ENCODE peak calls at places on chromosome 13, in nine cellular contexts. E is DND-41; B is pancreas; T is CD8-positive, alpha-beta T cell; Z is K562; L is fibroblast of lung; M is thoracic aorta; A is sigmoid colon; W is NT2/D1. O is an unnamed sample. For H3K4me1, the result is how much of the 10 kb centered on the place peaks cover.

GRCh38 chr13:80117515-80117914 is 223.4 kb downstream of the SPRY2 start:
- DNase-seq in E (no peak), B (no peak), T (no peak), Z (no peak), L (no peak), M (no peak), A (no peak), W (no peak), O (no peak)

GRCh38 chr13:77048592-77048991 is 21.6 kb upstream of the FBXL3 start:
- DNase-seq in E (no peak), B (no peak), T (no peak), Z (no peak), L (no peak), M (no peak), A (no peak), W (no peak), O (no peak)

GRCh38 chr13:31629085-31629785 is 110.1 kb upstream of the RXFP2 start:
- DNase-seq in E (no peak), B (no peak), T (no peak), Z (no peak), L (peak), M (no peak), A (no peak), W (no peak), O (no peak)

GRCh38 chr13:41823486-41823885 is 137.4 kb downstream of the VWA8 start:
- DNase-seq in E (no peak), B (no peak), T (no peak), Z (no peak), L (peak), M (no peak), A (no peak), W (no peak), O (no peak)

GRCh38 chr13:54536112-54536511 is 1507.5 kb downstream of the OLFM4 start:
- DNase-seq in E (no peak), B (no peak), T (no peak), Z (no peak), L (no peak), M (no peak), A (no peak), W (no peak), O (no peak)

GRCh38 chr13:42990147-42990990 is 1.7 kb downstream of the EPSTI1 start:
- DNase-seq in E (no peak), B (no peak), T (no peak), Z (no peak), L (no peak), M (no peak), A (no peak), W (no peak), O (peak)

GRCh38 chr13:33313504-33313903 is 27.9 kb upstream of the STARD13 start:
- DNase-seq in E (no peak), B (no peak), T (no peak), Z (no peak), L (no peak), M (no peak), A (no peak), W (no peak), O (no peak)

GRCh38 chr13:112616586-112617381 is 28.8 kb upstream of the TUBGCP3 start:
- DNase-seq in E (peak), B (no peak), T (peak), Z (peak), L (peak), M (no peak), A (no peak), W (no peak), O (no peak)

GRCh38 chr13:43664700-43665191 is 122.0 kb downstream of the ENOX1 start:
- DNase-seq in E (peak), B (peak), T (no peak), Z (no peak), L (peak), M (no peak), A (peak), W (no peak), O (no peak)

GRCh38 chr13:50543767-50544166 is 299.7 kb downstream of the DLEU7 start:
- DNase-seq in E (no peak), B (no peak), T (no peak), Z (no peak), L (peak), M (no peak), A (no peak), W (no peak), O (no peak)

GRCh38 chr13:79988573-79988972 is 352.4 kb downstream of the SPRY2 start:
- DNase-seq in E (no peak), B (no peak), T (no peak), Z (no peak), L (peak), M (no peak), A (no peak), W (no peak), O (no peak)

GRCh38 chr13:106917024-106917491 is 349.1 kb upstream of the ARGLU1 start:
- DNase-seq in E (no peak), B (no peak), T (no peak), Z (no peak), L (no peak), M (no peak), A (no peak), W (no peak), O (no peak)

GRCh38 chr13:41500501-41500900 is 43.2 kb downstream of the RGCC start:
- DNase-seq in E (peak), B (no peak), T (peak), Z (no peak), L (peak), M (no peak), A (no peak), W (no peak), O (peak)

GRCh38 chr13:51240178-51240577 is 18.0 kb downstream of the FAM124A start:
- DNase-seq in E (no peak), B (no peak), T (no peak), Z (no peak), L (no peak), M (no peak), A (no peak), W (no peak), O (no peak)

GRCh38 chr13:46926856-46927625 is 30.2 kb upstream of the HTR2A start:
- DNase-seq in E (no peak), B (no peak), T (no peak), Z (no peak), L (peak), M (no peak), A (no peak), W (no peak), O (no peak)

GRCh38 chr13:97246596-97246995 is 24.5 kb downstream of the MBNL2 start:
- DNase-seq in E (no peak), B (no peak), T (no peak), Z (no peak), L (no peak), M (no peak), A (no peak), W (no peak), O (no peak)
- H3K4me1 ChIP-seq in E (under half), B (half or more), T (under half), Z (under half), L (under half), M (half or more), A (half or more), W (under half), O (under half)

DNA sequence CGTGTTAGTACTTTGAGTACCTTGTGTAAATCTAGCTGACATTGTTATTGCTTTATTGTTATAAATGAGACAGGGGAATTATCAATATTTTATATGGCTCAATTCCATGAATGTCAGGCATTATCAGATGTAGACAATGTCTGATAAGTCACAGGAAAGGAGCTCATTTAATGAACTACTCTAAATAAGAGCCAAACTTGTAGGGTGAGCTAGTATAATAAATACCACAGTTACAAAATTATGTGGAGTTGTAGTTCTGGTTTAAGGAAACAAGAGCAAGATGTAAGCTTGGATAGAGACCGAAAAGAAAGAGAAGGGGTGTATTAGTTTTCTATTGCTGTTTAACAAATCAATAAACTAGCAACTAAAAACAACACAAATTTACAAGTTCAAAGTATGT is 891.8 kb upstream of the SLITRK1 start:
- DNase-seq in E (no peak), B (no peak), T (no peak), Z (no peak), L (no peak), M (no peak), A (no peak), W (no peak), O (no peak)
- H3K4me3 ChIP-seq in E (no peak), B (no peak), T (no peak), Z (no peak), L (no peak), M (no peak), A (no peak), W (no peak), O (no peak)

DNA sequence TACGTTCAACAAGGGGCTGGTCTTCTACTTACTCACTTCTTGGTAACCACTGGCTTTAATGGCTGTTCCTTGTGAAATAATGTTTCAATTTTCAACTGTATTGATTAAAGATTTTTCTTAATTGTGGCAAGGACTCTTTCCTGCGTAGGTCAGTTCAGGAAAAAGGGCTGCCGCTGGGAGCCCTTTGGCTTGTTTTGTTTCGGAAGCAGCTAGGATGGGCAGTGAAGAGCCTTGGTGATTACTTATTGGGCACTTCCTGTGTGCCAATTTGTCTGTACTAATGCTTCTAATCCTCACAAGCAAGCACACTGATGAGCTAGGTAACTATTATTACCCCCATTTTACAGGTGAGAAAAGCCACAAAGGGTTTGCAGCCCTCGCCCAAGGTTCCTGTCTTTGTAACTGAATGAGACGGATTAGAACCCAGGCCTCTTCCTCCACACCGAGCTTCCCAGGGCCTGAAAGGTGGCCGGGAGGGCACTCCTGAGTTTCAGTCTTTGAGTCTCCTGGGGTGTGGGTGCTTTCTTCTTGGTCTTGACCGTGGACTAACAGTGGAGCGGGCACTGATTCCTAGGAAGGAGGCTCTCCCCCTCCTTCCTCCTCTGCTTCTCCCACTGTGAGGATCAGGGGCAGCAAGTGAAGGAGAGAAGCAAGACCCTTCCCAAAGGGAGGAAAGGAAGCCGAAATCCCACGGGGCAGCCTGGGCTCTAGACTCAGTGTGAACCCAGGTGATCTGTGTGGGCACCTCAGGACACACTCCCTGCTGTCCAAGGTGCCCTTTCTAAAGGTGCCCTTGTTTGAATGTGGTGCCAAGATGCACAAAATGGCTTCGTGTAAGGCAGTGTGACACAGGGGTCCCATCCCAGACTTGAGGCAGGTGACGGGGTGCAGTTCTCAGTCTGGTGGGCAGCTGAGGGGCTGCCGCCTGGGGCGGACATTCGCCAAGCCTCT is 3.7 kb downstream of the COL4A2 start:
- DNase-seq in E (no peak), B (no peak), T (no peak), Z (no peak), L (no peak), M (no peak), A (peak), W (no peak), O (no peak)
- H3K4me1 ChIP-seq in E (under half), B (under half), T (under half), Z (under half), L (under half), M (under half), A (half or more), W (under half), O (under half)

DNA sequence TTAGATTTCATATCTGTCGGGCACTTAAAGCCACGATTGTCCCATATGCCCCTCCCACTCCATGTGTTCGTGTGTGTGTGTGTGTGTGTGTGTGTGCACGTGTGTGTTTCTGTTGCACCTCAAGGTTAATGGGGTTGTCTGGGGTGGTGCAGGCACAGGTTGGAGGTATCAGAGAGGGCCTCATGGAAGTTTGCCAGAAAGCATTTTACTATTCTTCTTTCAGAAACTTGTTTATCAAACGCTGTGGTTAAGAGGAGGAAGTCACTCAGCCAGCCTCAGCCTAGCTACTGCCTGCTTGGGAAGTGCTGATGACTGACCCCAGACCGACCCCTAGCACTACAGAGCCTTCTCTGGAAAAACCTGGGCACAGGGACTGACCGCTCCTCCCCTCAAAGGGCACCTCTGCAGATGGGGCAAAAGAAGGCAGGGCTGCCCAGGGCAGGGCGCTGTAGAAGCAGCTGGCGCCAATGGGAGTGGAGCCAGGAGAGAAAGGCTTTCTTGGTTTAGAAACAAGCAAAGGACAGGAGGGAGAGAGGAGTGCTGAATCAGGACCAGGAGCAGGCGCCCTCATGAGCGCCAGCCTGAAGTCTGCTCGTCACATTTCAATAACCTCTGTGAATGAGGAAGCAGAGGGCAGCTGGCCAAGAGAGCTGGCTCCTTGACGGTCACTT is 3.9 kb downstream of the SIAH3 start:
- DNase-seq in E (peak), B (no peak), T (peak), Z (no peak), L (peak), M (no peak), A (peak), W (no peak), O (peak)
- H3K4me3 ChIP-seq in E (no peak), B (no peak), T (peak), Z (no peak), L (no peak), M (no peak), A (no peak), W (no peak), O (no peak)

GRCh38 chr13:59690857-59691500 is 472.7 kb downstream of the DIAPH3 start:
- DNase-seq in E (no peak), B (no peak), T (no peak), Z (no peak), L (peak), M (no peak), A (no peak), W (no peak), O (no peak)

GRCh38 chr13:59687028-59687427 is 476.7 kb downstream of the DIAPH3 start:
- DNase-seq in E (no peak), B (no peak), T (no peak), Z (no peak), L (no peak), M (no peak), A (no peak), W (no peak), O (no peak)

GRCh38 chr13:59691501-59692066 is 472.1 kb downstream of the DIAPH3 start:
- DNase-seq in E (no peak), B (no peak), T (no peak), Z (no peak), L (peak), M (no peak), A (no peak), W (no peak), O (no peak)

GRCh38 chr13:59684105-59684504 is 479.6 kb downstream of the DIAPH3 start:
- DNase-seq in E (no peak), B (no peak), T (no peak), Z (no peak), L (no peak), M (no peak), A (no peak), W (no peak), O (no peak)

DNA sequence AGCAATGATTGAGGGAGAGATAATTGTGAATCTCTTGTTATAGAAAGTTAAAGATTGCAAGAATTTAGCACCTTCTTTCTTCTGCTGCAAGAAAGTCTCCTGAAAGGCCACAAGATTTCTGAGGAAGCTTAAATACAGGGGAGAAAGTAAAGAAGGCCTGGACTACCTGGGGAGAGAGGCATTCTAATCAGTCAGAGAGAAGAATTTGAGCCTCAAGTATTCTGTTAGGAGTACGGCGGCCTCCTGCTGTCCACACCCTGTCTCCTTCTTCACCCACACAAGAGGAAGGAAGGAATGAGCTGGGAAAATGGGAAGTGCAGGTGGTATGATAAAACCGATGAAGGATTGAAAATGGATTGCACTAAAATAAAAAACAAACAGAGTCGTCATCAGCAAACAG is 474.7 kb downstream of the DIAPH3 start:
- DNase-seq in E (no peak), B (no peak), T (no peak), Z (no peak), L (no peak), M (no peak), A (no peak), W (peak), O (no peak)
- H3K4me1 ChIP-seq in E (under half), B (under half), T (under half), Z (under half), L (under half), M (under half), A (under half), W (under half), O (under half)

DNA sequence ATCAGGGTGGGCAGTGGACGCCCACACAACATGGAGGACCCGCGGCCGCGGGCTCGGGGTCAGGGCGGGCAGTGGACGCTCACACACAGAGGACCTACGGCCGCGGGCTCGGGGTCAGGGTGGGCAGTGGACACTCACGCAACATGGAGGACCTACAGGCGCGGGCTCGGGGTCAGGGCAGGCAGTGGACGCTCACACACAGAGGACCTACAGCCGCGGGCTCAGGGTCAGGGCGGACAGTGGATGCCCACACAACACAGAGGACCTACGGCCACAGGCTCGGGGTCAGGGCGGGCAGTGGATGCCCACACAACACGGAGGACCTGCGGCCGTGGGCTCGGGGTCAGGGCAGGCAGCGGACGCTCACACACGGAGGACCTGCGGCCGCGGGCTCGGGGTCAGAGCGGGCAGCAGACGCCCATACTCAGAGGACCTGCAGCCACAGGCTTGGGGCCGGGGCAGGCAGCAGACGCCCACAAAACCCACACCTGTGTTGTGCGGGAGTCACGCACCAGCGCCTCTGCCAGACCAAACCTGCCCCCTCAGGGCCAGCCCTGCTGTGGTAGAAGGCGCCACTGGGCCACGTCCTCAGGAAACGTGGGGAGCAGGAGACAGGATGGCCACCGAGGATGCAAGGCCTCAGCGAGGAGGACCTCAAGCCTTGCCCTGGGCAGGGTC is 27.6 kb upstream of the C13orf46 start:
- DNase-seq in E (no peak), B (no peak), T (no peak), Z (no peak), L (no peak), M (no peak), A (no peak), W (no peak), O (no peak)
- H3K4me3 ChIP-seq in E (no peak), B (no peak), T (no peak), Z (no peak), L (no peak), M (no peak), A (no peak), W (no peak), O (no peak)

GRCh38 chr13:110411316-110412105 is 104.4 kb downstream of the COL4A2 start:
- DNase-seq in E (no peak), B (no peak), T (no peak), Z (no peak), L (no peak), M (no peak), A (no peak), W (no peak), O (no peak)
- H3K4me1 ChIP-seq in E (under half), B (under half), T (under half), Z (under half), L (half or more), M (half or more), A (half or more), W (under half), O (under half)

GRCh38 chr13:28754698-28755545 is 36.2 kb upstream of the SLC46A3 start:
- DNase-seq in E (peak), B (no peak), T (no peak), Z (peak), L (no peak), M (no peak), A (no peak), W (no peak), O (no peak)
- H3K4me3 ChIP-seq in E (peak), B (no peak), T (peak), Z (no peak), L (no peak), M (peak), A (peak), W (no peak), O (no peak)

GRCh38 chr13:45219938-45220375 is 19.1 kb upstream of the KCTD4 start:
- DNase-seq in E (no peak), B (no peak), T (no peak), Z (no peak), L (peak), M (no peak), A (no peak), W (no peak), O (no peak)
- H3K4me1 ChIP-seq in E (under half), B (under half), T (under half), Z (under half), L (under half), M (under half), A (under half), W (under half), O (under half)

O was measured in CD4-positive, alpha-beta memory T cell.